ENCODE peak calls at places on chromosomes 6 and 20, in five cellular contexts. S, H, O, J and D are unnamed samples.

GRCh38 chr6:168093071-168093505 is 14.1 kb upstream of the FRMD1 start:
- DNase-seq in S (no peak), H (no peak), O (no peak), J (no peak), D (no peak)

GRCh38 chr6:140544431-140544830 is 1170.0 kb upstream of the CITED2 start:
- DNase-seq in S (no peak), H (no peak), O (no peak), J (no peak), D (no peak)

GRCh38 chr20:37534401-37535157 is 6.9 kb upstream of the BLCAP start:
- DNase-seq in S (peak), H (no peak), O (peak), J (no peak), D (peak)

GRCh38 chr6:113907107-113907506 is 50.0 kb downstream of the MARCKS start:
- DNase-seq in S (no peak), H (no peak), O (no peak), J (no peak), D (no peak)

GRCh38 chr6:127376685-127377084 is 33.3 kb upstream of the ECHDC1 start:
- DNase-seq in S (no peak), H (no peak), O (no peak), J (no peak), D (no peak)

GRCh38 chr6:116511424-116512131 is at the start of gene CALHM5:
- DNase-seq in S (no peak), H (no peak), O (no peak), J (no peak), D (peak)

GRCh38 chr6:37557645-37558114 is 58.0 kb upstream of the CCDC167 start:
- DNase-seq in S (no peak), H (no peak), O (no peak), J (no peak), D (no peak)

GRCh38 chr20:21102252-21102609 is 3.9 kb downstream of the LINC00237 start:
- DNase-seq in S (no peak), H (no peak), O (peak), J (peak), D (no peak)

GRCh38 chr20:46640536-46641311 is 10.5 kb downstream of the SLC13A3 start:
- DNase-seq in S (no peak), H (no peak), O (no peak), J (no peak), D (no peak)

GRCh38 chr20:51467971-51468626 is 74.4 kb downstream of the NFATC2 start:
- DNase-seq in S (no peak), H (no peak), O (no peak), J (no peak), D (no peak)

GRCh38 chr6:33683576-33684427 is 27.7 kb downstream of the UQCC2 start:
- DNase-seq in S (no peak), H (no peak), O (no peak), J (no peak), D (no peak)

GRCh38 chr6:161924516-161925116 is 650.8 kb upstream of the AGPAT4 start:
- DNase-seq in S (no peak), H (no peak), O (no peak), J (no peak), D (no peak)

GRCh38 chr20:61730631-61731362 is 334.9 kb downstream of the TAF4 start:
- DNase-seq in S (no peak), H (no peak), O (no peak), J (no peak), D (no peak)

GRCh38 chr6:100176321-100176950 is 182.4 kb upstream of the MCHR2 start:
- DNase-seq in S (no peak), H (no peak), O (no peak), J (no peak), D (peak)

GRCh38 chr6:107444277-107444676 is 15.1 kb downstream of the PDSS2 start:
- DNase-seq in S (no peak), H (no peak), O (no peak), J (no peak), D (no peak)

GRCh38 chr6:106820412-106820852 is 154.1 kb downstream of the CD24 start:
- DNase-seq in S (no peak), H (no peak), O (no peak), J (no peak), D (no peak)

GRCh38 chr20:31990958-31991705 is 19.1 kb upstream of the CCM2L start:
- DNase-seq in S (no peak), H (no peak), O (no peak), J (no peak), D (no peak)

GRCh38 chr6:75418233-75418632 is 75.4 kb downstream of the FILIP1 start:
- DNase-seq in S (no peak), H (no peak), O (no peak), J (no peak), D (no peak)

GRCh38 chr6:33752139-33753015 is 5.7 kb upstream of the IP6K3 start:
- DNase-seq in S (no peak), H (no peak), O (no peak), J (no peak), D (no peak)